ENCODE peak calls at places on chromosome 17, in six cellular contexts. F is lower lobe of right lung, Z is upper lobe of left lung, Y is thoracic aorta, P is neural progenitor cell, L is heart right ventricle. M is an unnamed sample. For H3K4me1, the result is how much of the 10 kb centered on the place peaks cover.

GRCh38 chr17:44307387-44308186 is 814 bp upstream of the RUNDC3A start:
- DNase-seq in L (peak), P (peak), Z (peak), F (no peak), Y (no peak), M (peak)

GRCh38 chr17:55458977-55459376 is 37.3 kb upstream of the MMD start:
- DNase-seq in Z (no peak), L (no peak), F (no peak), Y (no peak), P (no peak), M (no peak)

GRCh38 chr17:64382184-64382583 is 8.5 kb downstream of the PECAM1 start:
- DNase-seq in Y (no peak), P (no peak), F (no peak), Z (no peak), L (no peak), M (no peak)

GRCh38 chr17:72439893-72440502 is 319.2 kb downstream of the SOX9 start:
- DNase-seq in P (no peak), Y (no peak), Z (no peak), L (no peak), F (no peak), M (no peak)

GRCh38 chr17:55639096-55639495 is 83.6 kb downstream of the TMEM100 start:
- DNase-seq in Z (no peak), L (no peak), F (no peak), Y (no peak), P (no peak), M (no peak)

GRCh38 chr17:67312265-67312664 is 54.1 kb downstream of the PSMD12 start:
- DNase-seq in Y (no peak), Z (no peak), P (no peak), F (no peak), L (peak), M (no peak)

GRCh38 chr17:18141210-18141803 is 32.8 kb downstream of the MYO15A start:
- DNase-seq in L (peak), Z (no peak), Y (no peak), F (no peak), P (peak), M (peak)

GRCh38 chr17:69179227-69179952 is 37.7 kb upstream of the ABCA6 start:
- DNase-seq in Z (no peak), L (no peak), Y (no peak), F (no peak), P (no peak), M (no peak)

GRCh38 chr17:72011561-72011960 is 109.3 kb upstream of the SOX9 start:
- DNase-seq in F (no peak), L (no peak), Z (no peak), Y (no peak), P (no peak), M (no peak)

GRCh38 chr17:12040478-12040877 is 19.8 kb downstream of the MAP2K4 start:
- DNase-seq in F (no peak), Z (no peak), Y (no peak), L (no peak), P (no peak), M (no peak)

GRCh38 chr17:46847204-46848191 is 3.9 kb upstream of the WNT9B start:
- DNase-seq in P (no peak), Y (no peak), F (no peak), L (no peak), Z (no peak), M (no peak)

GRCh38 chr17:83203073-83203471 is 123.7 kb downstream of the METRNL start:
- DNase-seq in L (no peak), Y (peak), Z (peak), F (peak), P (no peak), M (no peak)

GRCh38 chr17:65057520-65058075 is 1.1 kb upstream of the GNA13 start:
- DNase-seq in P (no peak), Z (peak), Y (no peak), L (peak), F (no peak), M (no peak)

GRCh38 chr17:20852541-20853370 is 190.1 kb downstream of the USP22 start:
- DNase-seq in P (peak), Z (peak), Y (no peak), L (peak), F (no peak), M (peak)

GRCh38 chr17:50157891-50158290 is 7.4 kb upstream of the PPP1R9B start:
- DNase-seq in P (no peak), Z (no peak), L (no peak), Y (no peak), F (no peak), M (no peak)

GRCh38 chr17:75691371-75692290 is 24.5 kb downstream of the SAP30BP start:
- DNase-seq in P (peak), L (no peak), Y (no peak), Z (no peak), F (no peak), M (peak)

GRCh38 chr17:70172449-70172848 is 3.1 kb downstream of the KCNJ2 start:
- DNase-seq in P (no peak), Z (no peak), L (no peak), F (no peak), Y (no peak), M (no peak)

GRCh38 chr17:59074494-59074893 is 32.2 kb downstream of the TRIM37 start:
- DNase-seq in L (no peak), Z (no peak), F (no peak), Y (no peak), P (no peak), M (peak)

GRCh38 chr17:71501716-71502115 is 619.1 kb upstream of the SOX9 start:
- DNase-seq in Z (no peak), P (no peak), L (no peak), F (no peak), Y (no peak), M (no peak)

GRCh38 chr17:1188812-1189211 is 9.0 kb upstream of the ABR start:
- DNase-seq in Y (peak), L (peak), Z (no peak), F (peak), P (no peak), M (peak)

GRCh38 chr17:76384222-76384986 is at the start of gene SPHK1:
- DNase-seq in Z (peak), P (peak), Y (no peak), L (peak), F (peak), M (peak)

GRCh38 chr17:15185625-15185991 is 79.5 kb downstream of the PMP22 start:
- DNase-seq in P (no peak), Y (no peak), L (peak), Z (no peak), F (no peak), M (peak)

GRCh38 chr17:43814714-43815113 is 18.2 kb downstream of the MPP3 start:
- DNase-seq in L (no peak), Z (no peak), Y (no peak), P (no peak), F (no peak), M (peak)

GRCh38 chr17:72119963-72120877 is 600 bp upstream of the SOX9 start:
- DNase-seq in P (peak), L (peak), Z (peak), Y (no peak), F (no peak), M (peak)

GRCh38 chr17:45818708-45819107 is 26.0 kb upstream of the SPPL2C start:
- DNase-seq in P (no peak), L (no peak), F (no peak), Y (no peak), Z (no peak), M (no peak)

GRCh38 chr17:1109606-1110523 is 69.9 kb downstream of the ABR start:
- DNase-seq in Z (no peak), Y (no peak), L (no peak), P (peak), F (no peak), M (no peak)

GRCh38 chr17:81334987-81335386 is 39.9 kb upstream of the SLC38A10 start:
- DNase-seq in L (no peak), Y (no peak), P (no peak), F (no peak), Z (no peak), M (no peak)

GRCh38 chr17:81334419-81334896 is 39.4 kb upstream of the SLC38A10 start:
- DNase-seq in L (no peak), F (no peak), P (no peak), Z (peak), Y (no peak), M (no peak)

GRCh38 chr17:81336296-81336929 is 41.3 kb upstream of the SLC38A10 start:
- DNase-seq in F (no peak), L (no peak), P (no peak), Z (no peak), Y (no peak), M (no peak)

GRCh38 chr17:81336930-81337325 is 41.8 kb upstream of the SLC38A10 start:
- DNase-seq in L (no peak), F (no peak), Y (no peak), Z (peak), P (no peak), M (no peak)

GRCh38 chr17:81335388-81336157 is 40.5 kb upstream of the SLC38A10 start:
- DNase-seq in Z (peak), Y (no peak), L (no peak), F (peak), P (no peak), M (no peak)
- H3K4me1 ChIP-seq in Z (under half), Y (under half), L (under half), F (half or more), P (under half), M (under half)

GRCh38 chr17:4968166-4968915 is 724 bp upstream of the SPAG7 start:
- DNase-seq in F (no peak), Y (no peak), Z (no peak), P (peak), L (no peak), M (peak)
- TF ChIP-seq CTCF in F (no peak), Y (no peak), Z (no peak), P (no peak), L (no peak), M (no peak)

GRCh38 chr17:32486701-32487459 is at the start of gene CDK5R1:
- DNase-seq in F (peak), Z (peak), P (peak), Y (no peak), L (peak), M (peak)
- H3K4me1 ChIP-seq in F (under half), Z (under half), P (half or more), Y (under half), L (under half), M (under half)

GRCh38 chr17:42027961-42028790 is 8.3 kb downstream of the NKIRAS2 start:
- DNase-seq in F (no peak), Z (peak), P (peak), Y (no peak), L (no peak), M (no peak)
- TF ChIP-seq CTCF in F (no peak), Z (no peak), P (peak), Y (no peak), L (no peak), M (peak)

GRCh38 chr17:3796822-3797170 is 4.2 kb downstream of the ITGAE start:
- DNase-seq in P (no peak), Y (no peak), Z (no peak), F (no peak), L (no peak), M (no peak)
- H3K4me1 ChIP-seq in P (under half), Y (under half), Z (under half), F (under half), L (under half), M (under half)

GRCh38 chr17:7620835-7621234 is 6.1 kb upstream of the FXR2 start:
- DNase-seq in F (no peak), L (no peak), Y (no peak), Z (no peak), P (no peak), M (no peak)
- TF ChIP-seq CTCF in F (no peak), L (no peak), Y (no peak), Z (no peak), P (no peak), M (no peak)

DNA sequence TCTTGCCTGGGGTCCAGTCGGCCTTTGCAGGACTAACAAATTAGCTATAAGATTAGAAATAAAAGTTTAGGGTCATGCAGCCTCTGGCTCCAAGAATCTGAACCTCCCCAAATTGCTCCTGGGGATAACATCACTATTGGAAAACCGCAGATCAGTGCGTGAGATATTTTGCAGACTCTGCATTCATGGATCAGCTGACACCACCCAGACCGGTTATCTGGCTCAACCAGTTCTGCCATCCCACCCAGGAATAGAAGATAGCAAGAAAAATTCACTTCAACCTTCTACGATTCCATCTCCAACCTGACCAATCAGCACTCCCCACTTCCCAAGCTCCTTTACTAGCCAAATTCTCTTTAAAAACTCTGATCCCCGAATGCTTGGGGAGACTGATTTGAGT is 4.3 kb upstream of the PGS1 start:
- DNase-seq in Z (no peak), F (no peak), L (no peak), P (no peak), Y (no peak), M (no peak)
- H3K4me1 ChIP-seq in Z (under half), F (under half), L (under half), P (under half), Y (under half), M (under half)

GRCh38 chr17:57404073-57404472 is 147.8 kb downstream of the MSI2 start:
- DNase-seq in L (no peak), Y (no peak), Z (no peak), F (no peak), P (no peak), M (no peak)
- TF ChIP-seq CTCF in L (no peak), Y (no peak), Z (no peak), F (no peak), P (no peak), M (no peak)

DNA sequence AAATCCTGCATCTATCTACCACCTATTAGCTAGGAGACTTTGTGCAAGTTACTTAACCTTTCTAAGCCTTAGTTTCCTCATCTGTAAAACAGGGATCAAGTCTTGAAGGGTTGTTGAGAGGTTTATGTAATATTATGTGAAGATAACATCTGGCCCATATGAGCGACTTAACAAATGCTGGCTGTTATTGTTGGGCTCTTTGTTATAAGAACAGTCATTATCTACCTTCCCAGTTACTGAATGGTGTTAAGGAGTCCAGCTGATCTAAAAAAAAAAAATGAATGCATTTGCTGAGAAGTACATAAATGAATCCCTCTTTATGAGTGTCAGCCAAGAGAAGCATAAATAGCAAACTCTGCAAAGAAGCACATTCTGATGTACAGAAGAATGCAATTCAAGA is 24.2 kb upstream of the MED13 start:
- DNase-seq in Z (no peak), L (no peak), P (no peak), Y (no peak), F (no peak), M (no peak)
- H3K4me1 ChIP-seq in Z (under half), L (under half), P (under half), Y (under half), F (under half), M (under half)